ENCODE peak calls at places on chromosomes 13 and 19, in eight cellular contexts. B, U, J, Q, H, S, R and M are unnamed samples.

GRCh38 chr13:80556291-80556690 is 215.4 kb upstream of the SPRY2 start:
- DNase-seq in B (no peak), U (no peak), J (no peak), Q (no peak), H (no peak), S (no peak), R (no peak), M (no peak)

GRCh38 chr19:51020988-51021651 is 1.6 kb upstream of the KLK10 start:
- DNase-seq in B (peak), U (peak), J (peak), Q (no peak), H (no peak), S (no peak), R (peak), M (no peak)

GRCh38 chr13:46551410-46552301 is 1.3 kb upstream of the LRCH1 start:
- DNase-seq in B (peak), U (peak), J (peak), Q (peak), H (peak), S (peak), R (peak), M (peak)

GRCh38 chr13:36919206-36919832 is 719 bp downstream of the SMAD9 start:
- DNase-seq in B (peak), U (peak), J (peak), Q (peak), H (no peak), S (no peak), R (no peak), M (peak)

GRCh38 chr13:33284916-33285315 is 639 bp downstream of the STARD13 start:
- DNase-seq in B (no peak), U (no peak), J (no peak), Q (no peak), H (no peak), S (no peak), R (no peak), M (no peak)

GRCh38 chr13:65971541-65971940 is 1258.6 kb downstream of the PCDH9 start:
- DNase-seq in B (no peak), U (no peak), J (no peak), Q (no peak), H (no peak), S (no peak), R (no peak), M (no peak)

GRCh38 chr13:100234524-100235136 is 145.7 kb downstream of the PCCA start:
- DNase-seq in B (peak), U (no peak), J (peak), Q (no peak), H (no peak), S (no peak), R (no peak), M (no peak)

GRCh38 chr13:48808689-48809088 is 155.0 kb downstream of the CYSLTR2 start:
- DNase-seq in B (no peak), U (no peak), J (peak), Q (no peak), H (no peak), S (no peak), R (no peak), M (no peak)

GRCh38 chr13:34076319-34076718 is 258.4 kb downstream of the RFC3 start:
- DNase-seq in B (no peak), U (no peak), J (peak), Q (no peak), H (no peak), S (no peak), R (no peak), M (no peak)

GRCh38 chr19:3108775-3109174 is 14.6 kb downstream of the GNA11 start:
- DNase-seq in B (peak), U (peak), J (peak), Q (peak), H (peak), S (peak), R (peak), M (peak)

GRCh38 chr13:76048126-76048525 is 412.0 kb downstream of the LMO7 start:
- DNase-seq in B (no peak), U (no peak), J (no peak), Q (no peak), H (no peak), S (no peak), R (no peak), M (no peak)

GRCh38 chr13:91520952-91521351 is 122.5 kb downstream of the GPC5 start:
- DNase-seq in B (peak), U (no peak), J (no peak), Q (no peak), H (no peak), S (no peak), R (peak), M (no peak)

GRCh38 chr13:112692104-112692503 is 2.3 kb downstream of the ATP11A start:
- DNase-seq in B (no peak), U (no peak), J (no peak), Q (no peak), H (no peak), S (no peak), R (no peak), M (no peak)

GRCh38 chr19:39845621-39846175 is 481 bp downstream of the FBL start:
- DNase-seq in B (no peak), U (peak), J (no peak), Q (no peak), H (no peak), S (no peak), R (peak), M (no peak)

GRCh38 chr19:4577020-4577782 is 17.7 kb upstream of the SEMA6B start:
- DNase-seq in B (peak), U (no peak), J (peak), Q (no peak), H (no peak), S (no peak), R (no peak), M (no peak)

GRCh38 chr19:29781582-29782580 is 29.9 kb upstream of the CCNE1 start:
- DNase-seq in B (no peak), U (no peak), J (no peak), Q (no peak), H (no peak), S (no peak), R (no peak), M (no peak)

GRCh38 chr13:67943116-67943515 is 713.0 kb upstream of the PCDH9 start:
- DNase-seq in B (no peak), U (no peak), J (no peak), Q (no peak), H (no peak), S (no peak), R (no peak), M (no peak)

GRCh38 chr19:2517881-2518601 is 42.1 kb downstream of the GADD45B start:
- DNase-seq in B (no peak), U (no peak), J (peak), Q (no peak), H (no peak), S (no peak), R (no peak), M (no peak)

GRCh38 chr13:44697058-44697457 is 120.9 kb upstream of the TSC22D1 start:
- DNase-seq in B (no peak), U (no peak), J (no peak), Q (no peak), H (no peak), S (no peak), R (no peak), M (no peak)

GRCh38 chr19:7677664-7678311 is 898 bp downstream of the MCEMP1 start:
- DNase-seq in B (no peak), U (no peak), J (no peak), Q (no peak), H (no peak), S (no peak), R (no peak), M (no peak)

GRCh38 chr13:23767806-23768205 is 121.4 kb downstream of the MIPEP start:
- DNase-seq in B (no peak), U (no peak), J (no peak), Q (no peak), H (no peak), S (no peak), R (no peak), M (no peak)

GRCh38 chr19:55161571-55162322 is 4.2 kb upstream of the TNNI3 start:
- DNase-seq in B (no peak), U (no peak), J (no peak), Q (no peak), H (no peak), S (no peak), R (no peak), M (no peak)

GRCh38 chr13:70424428-70424827 is 316.2 kb upstream of the KLHL1 start:
- DNase-seq in B (no peak), U (no peak), J (no peak), Q (no peak), H (no peak), S (no peak), R (no peak), M (no peak)